ENCODE peak calls at places on chromosome 6, in five cellular contexts. One of them, this sample, is unnamed.

GRCh38 chr6:166942393-166943168 is 13.8 kb downstream of the RNASET2 start:
- DNase-seq in stromal cell of bone marrow: no peak
- DNase-seq in fibroblast of the aortic adventitia: no peak
- DNase-seq in NCI-H1105: no peak
- DNase-seq in HS-5: no peak
- DNase-seq in this sample: no peak

GRCh38 chr6:71194730-71195129 is 93.9 kb upstream of the OGFRL1 start:
- DNase-seq in stromal cell of bone marrow: no peak
- DNase-seq in fibroblast of the aortic adventitia: peak
- DNase-seq in NCI-H1105: no peak
- DNase-seq in HS-5: peak
- DNase-seq in this sample: peak

GRCh38 chr6:131051316-131051715 is 11.7 kb downstream of the EPB41L2 start:
- DNase-seq in stromal cell of bone marrow: no peak
- DNase-seq in fibroblast of the aortic adventitia: no peak
- DNase-seq in NCI-H1105: no peak
- DNase-seq in HS-5: no peak
- DNase-seq in this sample: no peak

GRCh38 chr6:116443105-116443504 is 18.1 kb upstream of the CALHM6 start:
- DNase-seq in stromal cell of bone marrow: no peak
- DNase-seq in fibroblast of the aortic adventitia: no peak
- DNase-seq in NCI-H1105: no peak
- DNase-seq in HS-5: no peak
- DNase-seq in this sample: no peak

GRCh38 chr6:153024401-153025017 is 22.0 kb upstream of the MTRF1L start:
- DNase-seq in stromal cell of bone marrow: peak
- DNase-seq in fibroblast of the aortic adventitia: peak
- DNase-seq in NCI-H1105: peak
- DNase-seq in HS-5: no peak
- DNase-seq in this sample: peak

GRCh38 chr6:29627762-29628418 is 5.1 kb downstream of the GABBR1 start:
- DNase-seq in stromal cell of bone marrow: peak
- DNase-seq in fibroblast of the aortic adventitia: peak
- DNase-seq in NCI-H1105: peak
- DNase-seq in HS-5: peak
- DNase-seq in this sample: peak

GRCh38 chr6:149696904-149697303 is 21.0 kb downstream of the LATS1 start:
- DNase-seq in stromal cell of bone marrow: no peak
- DNase-seq in fibroblast of the aortic adventitia: peak
- DNase-seq in NCI-H1105: no peak
- DNase-seq in HS-5: peak
- DNase-seq in this sample: no peak

GRCh38 chr6:35491558-35492541 is 5.0 kb downstream of the TEAD3 start:
- DNase-seq in stromal cell of bone marrow: no peak
- DNase-seq in fibroblast of the aortic adventitia: no peak
- DNase-seq in NCI-H1105: no peak
- DNase-seq in HS-5: no peak
- DNase-seq in this sample: no peak

GRCh38 chr6:139582956-139583355 is 208.5 kb upstream of the CITED2 start:
- DNase-seq in stromal cell of bone marrow: no peak
- DNase-seq in fibroblast of the aortic adventitia: no peak
- DNase-seq in NCI-H1105: no peak
- DNase-seq in HS-5: no peak
- DNase-seq in this sample: no peak

GRCh38 chr6:2558098-2558770 is 192.5 kb downstream of the MYLK4 start:
- DNase-seq in stromal cell of bone marrow: no peak
- DNase-seq in fibroblast of the aortic adventitia: no peak
- DNase-seq in NCI-H1105: no peak
- DNase-seq in HS-5: no peak
- DNase-seq in this sample: no peak

GRCh38 chr6:34146801-34147592 is 1.1 kb upstream of the GRM4 start:
- DNase-seq in stromal cell of bone marrow: peak
- DNase-seq in fibroblast of the aortic adventitia: peak
- DNase-seq in NCI-H1105: no peak
- DNase-seq in HS-5: no peak
- DNase-seq in this sample: no peak

GRCh38 chr6:15322781-15323536 is 77.1 kb downstream of the JARID2 start:
- DNase-seq in stromal cell of bone marrow: no peak
- DNase-seq in fibroblast of the aortic adventitia: peak
- DNase-seq in NCI-H1105: no peak
- DNase-seq in HS-5: no peak
- DNase-seq in this sample: no peak

GRCh38 chr6:70389261-70389660 is 24.0 kb upstream of the FAM135A start:
- DNase-seq in stromal cell of bone marrow: no peak
- DNase-seq in fibroblast of the aortic adventitia: no peak
- DNase-seq in NCI-H1105: no peak
- DNase-seq in HS-5: no peak
- DNase-seq in this sample: no peak

GRCh38 chr6:140711019-140711613 is 1336.7 kb upstream of the CITED2 start:
- DNase-seq in stromal cell of bone marrow: no peak
- DNase-seq in fibroblast of the aortic adventitia: no peak
- DNase-seq in NCI-H1105: no peak
- DNase-seq in HS-5: no peak
- DNase-seq in this sample: no peak

This sample was measured in mesendoderm.